ENCODE peak calls at places on chromosome 20, in nine cellular contexts. One of them, this sample, is unnamed.

GRCh38 chr20:50625986-50626677 is 65.2 kb downstream of the RIPOR3 start:
- DNase-seq in neural crest cell: no peak
- DNase-seq in lower leg skin: no peak
- DNase-seq in mammary epithelial cell: no peak
- DNase-seq in GM20000: no peak
- DNase-seq in fibroblast of mammary gland: peak; percentile 66
- DNase-seq in GM13977: no peak
- DNase-seq in ascending aorta: peak; percentile 67
- DNase-seq in H9: peak; percentile 93
- DNase-seq in this sample: no peak

GRCh38 chr20:49252556-49253350 is 25.1 kb downstream of the ZNFX1 start:
- DNase-seq in neural crest cell: no peak
- DNase-seq in lower leg skin: no peak
- DNase-seq in mammary epithelial cell: no peak
- DNase-seq in GM20000: no peak
- DNase-seq in fibroblast of mammary gland: no peak
- DNase-seq in GM13977: no peak
- DNase-seq in ascending aorta: no peak
- DNase-seq in H9: no peak
- DNase-seq in this sample: no peak

GRCh38 chr20:51460569-51461265 is 81.8 kb downstream of the NFATC2 start:
- DNase-seq in neural crest cell: no peak
- DNase-seq in lower leg skin: peak; percentile 73
- DNase-seq in mammary epithelial cell: no peak
- DNase-seq in GM20000: peak; percentile 85
- DNase-seq in fibroblast of mammary gland: no peak
- DNase-seq in GM13977: peak; percentile 87
- DNase-seq in ascending aorta: no peak
- DNase-seq in H9: no peak
- DNase-seq in this sample: peak; percentile 89

GRCh38 chr20:13348301-13349239 is 127.5 kb downstream of the ISM1 start:
- DNase-seq in neural crest cell: no peak
- DNase-seq in lower leg skin: no peak
- DNase-seq in mammary epithelial cell: no peak
- DNase-seq in GM20000: no peak
- DNase-seq in fibroblast of mammary gland: no peak
- DNase-seq in GM13977: no peak
- DNase-seq in ascending aorta: no peak
- DNase-seq in H9: no peak
- DNase-seq in this sample: no peak

GRCh38 chr20:30376767-30377658 is 880.5 kb upstream of the DEFB115 start:
- DNase-seq in neural crest cell: no peak
- DNase-seq in lower leg skin: peak; percentile 87
- DNase-seq in mammary epithelial cell: peak; percentile 88
- DNase-seq in GM20000: peak; percentile 83
- DNase-seq in fibroblast of mammary gland: peak; percentile 72
- DNase-seq in GM13977: no peak
- DNase-seq in ascending aorta: peak; percentile 68
- DNase-seq in H9: peak; percentile 40
- DNase-seq in this sample: peak; percentile 76

GRCh38 chr20:63731410-63731809 is 5.1 kb upstream of the LIME1 start:
- DNase-seq in neural crest cell: no peak
- DNase-seq in lower leg skin: no peak
- DNase-seq in mammary epithelial cell: no peak
- DNase-seq in GM20000: no peak
- DNase-seq in fibroblast of mammary gland: no peak
- DNase-seq in GM13977: no peak
- DNase-seq in ascending aorta: no peak
- DNase-seq in H9: no peak
- DNase-seq in this sample: no peak

GRCh38 chr20:62430871-62431447 is 3.6 kb upstream of the RBBP8NL start:
- DNase-seq in neural crest cell: no peak
- DNase-seq in lower leg skin: no peak
- DNase-seq in mammary epithelial cell: no peak
- DNase-seq in GM20000: no peak
- DNase-seq in fibroblast of mammary gland: no peak
- DNase-seq in GM13977: no peak
- DNase-seq in ascending aorta: no peak
- DNase-seq in H9: no peak
- DNase-seq in this sample: no peak

GRCh38 chr20:23125625-23126191 is 39.6 kb upstream of the CD93 start:
- DNase-seq in neural crest cell: no peak
- DNase-seq in lower leg skin: no peak
- DNase-seq in mammary epithelial cell: no peak
- DNase-seq in GM20000: no peak
- DNase-seq in fibroblast of mammary gland: peak; percentile 96
- DNase-seq in GM13977: no peak
- DNase-seq in ascending aorta: peak; percentile 76
- DNase-seq in H9: no peak
- DNase-seq in this sample: no peak

GRCh38 chr20:49319204-49319809 is 41.5 kb upstream of the ZNFX1 start:
- DNase-seq in neural crest cell: no peak
- DNase-seq in lower leg skin: no peak
- DNase-seq in mammary epithelial cell: no peak
- DNase-seq in GM20000: no peak
- DNase-seq in fibroblast of mammary gland: no peak
- DNase-seq in GM13977: no peak
- DNase-seq in ascending aorta: no peak
- DNase-seq in H9: no peak
- DNase-seq in this sample: no peak

GRCh38 chr20:3740600-3741301 is 8.3 kb downstream of the HSPA12B start:
- DNase-seq in neural crest cell: no peak
- DNase-seq in lower leg skin: no peak
- DNase-seq in mammary epithelial cell: no peak
- DNase-seq in GM20000: no peak
- DNase-seq in fibroblast of mammary gland: no peak
- DNase-seq in GM13977: no peak
- DNase-seq in ascending aorta: no peak
- DNase-seq in H9: peak; percentile 7
- DNase-seq in this sample: no peak

GRCh38 chr20:18287546-18287914 is 797 bp upstream of the ZNF133 start:
- DNase-seq in neural crest cell: no peak
- DNase-seq in lower leg skin: no peak
- DNase-seq in mammary epithelial cell: no peak
- DNase-seq in GM20000: no peak
- DNase-seq in fibroblast of mammary gland: no peak
- DNase-seq in GM13977: no peak
- DNase-seq in ascending aorta: no peak
- DNase-seq in H9: no peak
- DNase-seq in this sample: no peak

GRCh38 chr20:4937422-4938319 is 63.6 kb downstream of the SLC23A2 start:
- DNase-seq in neural crest cell: no peak
- DNase-seq in lower leg skin: no peak
- DNase-seq in mammary epithelial cell: no peak
- DNase-seq in GM20000: no peak
- DNase-seq in fibroblast of mammary gland: no peak
- DNase-seq in GM13977: no peak
- DNase-seq in ascending aorta: no peak
- DNase-seq in H9: no peak
- DNase-seq in this sample: no peak

GRCh38 chr20:61929971-61930666 is 135.6 kb downstream of the TAF4 start:
- DNase-seq in neural crest cell: no peak
- DNase-seq in lower leg skin: no peak
- DNase-seq in mammary epithelial cell: no peak
- DNase-seq in GM20000: no peak
- DNase-seq in fibroblast of mammary gland: no peak
- DNase-seq in GM13977: no peak
- DNase-seq in ascending aorta: no peak
- DNase-seq in H9: no peak
- DNase-seq in this sample: no peak

GRCh38 chr20:15440249-15440820 is 1102.9 kb upstream of the FLRT3 start:
- DNase-seq in neural crest cell: no peak
- DNase-seq in lower leg skin: no peak
- DNase-seq in mammary epithelial cell: no peak
- DNase-seq in GM20000: no peak
- DNase-seq in fibroblast of mammary gland: no peak
- DNase-seq in GM13977: no peak
- DNase-seq in ascending aorta: no peak
- DNase-seq in H9: no peak
- DNase-seq in this sample: no peak

DNA sequence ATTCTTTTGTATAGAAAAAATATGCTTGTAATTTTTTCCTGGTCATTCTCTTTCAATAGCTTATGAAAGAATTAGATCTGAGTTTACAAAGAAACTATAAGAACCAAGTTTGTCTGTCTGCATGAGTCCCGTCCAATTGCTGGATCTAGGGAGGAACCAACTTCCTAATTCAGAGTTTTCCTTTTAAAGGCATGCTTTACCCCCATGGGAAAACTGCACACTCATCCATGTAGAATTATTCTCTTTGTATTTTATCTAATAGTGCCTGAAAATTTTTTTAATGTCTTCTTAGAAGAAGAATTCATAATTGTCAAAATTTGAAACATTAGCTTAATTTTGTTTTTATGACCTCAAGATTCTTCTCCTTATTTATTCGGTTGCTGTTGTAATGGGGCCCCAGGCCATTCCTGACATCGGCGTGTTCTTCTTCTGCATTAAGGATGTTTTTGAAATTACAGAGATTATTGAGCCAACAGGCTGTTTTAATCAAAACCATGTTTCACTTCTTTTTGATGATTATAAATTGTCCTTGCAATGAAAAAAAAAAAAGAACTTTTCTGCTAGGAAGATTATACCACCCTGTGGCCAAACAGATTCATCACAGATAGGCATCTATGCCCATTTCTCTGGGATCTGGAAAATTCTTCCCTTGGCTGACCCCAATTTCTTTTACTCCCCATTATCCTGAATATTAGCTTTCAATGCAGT is 100.3 kb downstream of the ZNF217 start:
- DNase-seq in neural crest cell: no peak
- DNase-seq in lower leg skin: no peak
- DNase-seq in mammary epithelial cell: no peak
- DNase-seq in GM20000: no peak
- DNase-seq in fibroblast of mammary gland: peak; percentile 59
- DNase-seq in GM13977: no peak
- DNase-seq in ascending aorta: no peak
- DNase-seq in H9: no peak
- DNase-seq in this sample: no peak
- TF ChIP-seq CTCF in neural crest cell: peak; percentile 40
- TF ChIP-seq CTCF in lower leg skin: no peak
- TF ChIP-seq CTCF in mammary epithelial cell: no peak
- TF ChIP-seq CTCF in GM20000: no peak
- TF ChIP-seq CTCF in fibroblast of mammary gland: peak; percentile 33
- TF ChIP-seq CTCF in GM13977: no peak
- TF ChIP-seq CTCF in ascending aorta: peak; percentile 5
- TF ChIP-seq CTCF in H9: peak; percentile 32
- TF ChIP-seq CTCF in this sample: no peak

GRCh38 chr20:10219993-10220750 is 1.5 kb downstream of the SNAP25 start:
- DNase-seq in neural crest cell: no peak
- DNase-seq in lower leg skin: no peak
- DNase-seq in mammary epithelial cell: no peak
- DNase-seq in GM20000: no peak
- DNase-seq in fibroblast of mammary gland: no peak
- DNase-seq in GM13977: no peak
- DNase-seq in ascending aorta: no peak
- DNase-seq in H9: no peak
- DNase-seq in this sample: no peak

GRCh38 chr20:10221022-10221421 is 2.4 kb downstream of the SNAP25 start:
- DNase-seq in neural crest cell: no peak
- DNase-seq in lower leg skin: no peak
- DNase-seq in mammary epithelial cell: no peak
- DNase-seq in GM20000: no peak
- DNase-seq in fibroblast of mammary gland: no peak
- DNase-seq in GM13977: no peak
- DNase-seq in ascending aorta: no peak
- DNase-seq in H9: no peak
- DNase-seq in this sample: no peak

GRCh38 chr20:10231290-10231689 is 12.7 kb downstream of the SNAP25 start:
- DNase-seq in neural crest cell: no peak
- DNase-seq in lower leg skin: no peak
- DNase-seq in mammary epithelial cell: no peak
- DNase-seq in GM20000: no peak
- DNase-seq in fibroblast of mammary gland: no peak
- DNase-seq in GM13977: no peak
- DNase-seq in ascending aorta: no peak
- DNase-seq in H9: no peak
- DNase-seq in this sample: no peak

GRCh38 chr20:10228330-10228729 is 9.7 kb downstream of the SNAP25 start:
- DNase-seq in neural crest cell: no peak
- DNase-seq in lower leg skin: no peak
- DNase-seq in mammary epithelial cell: peak; percentile 53
- DNase-seq in GM20000: no peak
- DNase-seq in fibroblast of mammary gland: no peak
- DNase-seq in GM13977: no peak
- DNase-seq in ascending aorta: no peak
- DNase-seq in H9: no peak
- DNase-seq in this sample: no peak

GRCh38 chr20:10225439-10226080 is 6.9 kb downstream of the SNAP25 start:
- DNase-seq in neural crest cell: no peak
- DNase-seq in lower leg skin: no peak
- DNase-seq in mammary epithelial cell: no peak
- DNase-seq in GM20000: no peak
- DNase-seq in fibroblast of mammary gland: peak; percentile 28
- DNase-seq in GM13977: no peak
- DNase-seq in ascending aorta: no peak
- DNase-seq in H9: no peak
- DNase-seq in this sample: no peak
- TF ChIP-seq CTCF in neural crest cell: peak; percentile 44
- TF ChIP-seq CTCF in lower leg skin: no peak
- TF ChIP-seq CTCF in mammary epithelial cell: peak; percentile 20
- TF ChIP-seq CTCF in GM20000: no peak
- TF ChIP-seq CTCF in fibroblast of mammary gland: peak; percentile 37
- TF ChIP-seq CTCF in GM13977: peak; percentile 24
- TF ChIP-seq CTCF in ascending aorta: no peak
- TF ChIP-seq CTCF in H9: peak; percentile 73
- TF ChIP-seq CTCF in this sample: no peak

DNA sequence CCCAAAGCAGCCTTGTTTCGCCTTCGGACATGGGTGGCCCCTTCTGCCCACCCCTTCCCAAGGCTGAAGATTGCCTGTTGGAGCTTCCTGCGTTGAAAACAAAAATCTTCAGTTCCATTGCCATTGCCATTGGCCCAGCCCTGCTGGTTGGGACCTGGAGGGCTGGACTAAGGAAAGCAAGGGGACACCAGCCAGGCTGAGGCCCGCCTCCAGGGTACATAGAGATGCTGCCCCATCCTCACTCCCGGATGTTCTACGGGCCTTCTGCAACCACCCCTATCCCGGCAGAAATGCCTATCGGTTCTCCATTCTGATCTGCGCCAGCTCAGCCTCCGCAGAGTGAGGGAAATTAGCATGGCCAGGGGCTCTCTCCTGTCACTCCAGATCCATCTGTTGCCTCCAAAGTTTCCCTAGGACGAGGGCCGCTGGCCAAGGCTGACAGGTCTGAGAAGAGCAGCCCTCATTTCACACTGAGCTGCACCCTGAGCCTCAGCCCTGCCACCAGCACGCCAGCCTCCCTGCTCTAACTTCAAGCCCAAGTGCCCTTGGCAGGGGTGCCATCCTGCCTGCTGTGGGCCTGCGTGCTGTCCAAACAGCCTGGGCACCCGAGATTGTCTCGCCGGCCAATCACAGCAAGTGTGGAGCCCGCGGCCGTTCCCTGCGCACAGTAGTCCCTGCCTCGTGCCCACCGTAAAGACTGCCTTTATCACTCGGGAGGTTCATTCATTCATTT is 13.5 kb upstream of the STX16 start:
- DNase-seq in neural crest cell: no peak
- DNase-seq in lower leg skin: peak; percentile 78
- DNase-seq in mammary epithelial cell: no peak
- DNase-seq in GM20000: no peak
- DNase-seq in fibroblast of mammary gland: no peak
- DNase-seq in GM13977: no peak
- DNase-seq in ascending aorta: peak; percentile 54
- DNase-seq in H9: no peak
- DNase-seq in this sample: no peak
- TF ChIP-seq CTCF in neural crest cell: peak; percentile 17
- TF ChIP-seq CTCF in lower leg skin: no peak
- TF ChIP-seq CTCF in mammary epithelial cell: no peak
- TF ChIP-seq CTCF in GM20000: no peak
- TF ChIP-seq CTCF in fibroblast of mammary gland: no peak
- TF ChIP-seq CTCF in GM13977: no peak
- TF ChIP-seq CTCF in ascending aorta: no peak
- TF ChIP-seq CTCF in H9: no peak
- TF ChIP-seq CTCF in this sample: no peak

GRCh38 chr20:48189177-48189576 is 403.9 kb upstream of the SULF2 start:
- DNase-seq in neural crest cell: no peak
- DNase-seq in lower leg skin: no peak
- DNase-seq in mammary epithelial cell: peak; percentile 83
- DNase-seq in GM20000: peak; percentile 37
- DNase-seq in fibroblast of mammary gland: peak; percentile 38
- DNase-seq in GM13977: peak; percentile 52
- DNase-seq in ascending aorta: no peak
- DNase-seq in H9: peak; percentile 49
- DNase-seq in this sample: peak; percentile 64
- TF ChIP-seq CTCF in neural crest cell: peak; percentile 33
- TF ChIP-seq CTCF in lower leg skin: no peak
- TF ChIP-seq CTCF in mammary epithelial cell: peak; percentile 57
- TF ChIP-seq CTCF in GM20000: peak; percentile 10
- TF ChIP-seq CTCF in fibroblast of mammary gland: peak; percentile 43
- TF ChIP-seq CTCF in GM13977: peak; percentile 44
- TF ChIP-seq CTCF in ascending aorta: peak; percentile 10
- TF ChIP-seq CTCF in H9: peak; percentile 60
- TF ChIP-seq CTCF in this sample: peak; percentile 38